ENCODE peak calls at places on chromosomes 7 and 10, in ten cellular contexts. S is HCT116, A is transverse colon, H is sigmoid colon, B is H1, I is spleen, Y is HepG2, O is GM12878, L is HL-60, K is stomach. G is an unnamed sample.

GRCh38 chr7:134246347-134246746 is 70.4 kb downstream of the SLC35B4 start:
- DNase-seq in S (no peak), A (no peak), H (no peak), B (no peak), I (no peak), Y (no peak), O (no peak), L (no peak), K (no peak), G (no peak)

GRCh38 chr10:44051584-44052385 is 333.1 kb downstream of the CXCL12 start:
- DNase-seq in S (no peak), A (no peak), H (no peak), B (no peak), I (no peak), Y (peak; percentile 6), O (no peak), L (no peak), K (no peak), G (no peak)

GRCh38 chr7:131040467-131040932 is 287.2 kb upstream of the MKLN1 start:
- DNase-seq in S (peak; percentile 73), A (peak; percentile 77), H (no peak), B (peak; percentile 62), I (no peak), Y (peak; percentile 57), O (no peak), L (no peak), K (peak; percentile 62), G (no peak)

GRCh38 chr10:62769574-62770242 is 34.8 kb upstream of the ADO start:
- DNase-seq in S (no peak), A (no peak), H (no peak), B (no peak), I (no peak), Y (no peak), O (no peak), L (no peak), K (no peak), G (no peak)

GRCh38 chr7:151597541-151597940 is 77.8 kb upstream of the RHEB start:
- DNase-seq in S (no peak), A (no peak), H (no peak), B (no peak), I (no peak), Y (no peak), O (no peak), L (no peak), K (no peak), G (no peak)

GRCh38 chr7:364536-364935 is 74.6 kb downstream of the FOXL3 start:
- DNase-seq in S (no peak), A (no peak), H (no peak), B (no peak), I (peak; percentile 40), Y (no peak), O (no peak), L (no peak), K (no peak), G (no peak)

GRCh38 chr10:73946253-73947145 is 35.6 kb downstream of the PLAU start:
- DNase-seq in S (no peak), A (no peak), H (peak; percentile 30), B (no peak), I (peak; percentile 6), Y (no peak), O (no peak), L (no peak), K (no peak), G (no peak)

GRCh38 chr10:114017873-114018272 is 25.8 kb upstream of the ADRB1 start:
- DNase-seq in S (no peak), A (no peak), H (no peak), B (no peak), I (no peak), Y (no peak), O (no peak), L (no peak), K (no peak), G (no peak)

GRCh38 chr7:41629711-41630111 is 73.2 kb downstream of the INHBA start:
- DNase-seq in S (no peak), A (no peak), H (no peak), B (no peak), I (no peak), Y (no peak), O (no peak), L (no peak), K (no peak), G (no peak)

GRCh38 chr7:78207262-78207661 is 408.7 kb downstream of the PHTF2 start:
- DNase-seq in S (no peak), A (no peak), H (no peak), B (no peak), I (no peak), Y (no peak), O (no peak), L (no peak), K (no peak), G (no peak)

DNA sequence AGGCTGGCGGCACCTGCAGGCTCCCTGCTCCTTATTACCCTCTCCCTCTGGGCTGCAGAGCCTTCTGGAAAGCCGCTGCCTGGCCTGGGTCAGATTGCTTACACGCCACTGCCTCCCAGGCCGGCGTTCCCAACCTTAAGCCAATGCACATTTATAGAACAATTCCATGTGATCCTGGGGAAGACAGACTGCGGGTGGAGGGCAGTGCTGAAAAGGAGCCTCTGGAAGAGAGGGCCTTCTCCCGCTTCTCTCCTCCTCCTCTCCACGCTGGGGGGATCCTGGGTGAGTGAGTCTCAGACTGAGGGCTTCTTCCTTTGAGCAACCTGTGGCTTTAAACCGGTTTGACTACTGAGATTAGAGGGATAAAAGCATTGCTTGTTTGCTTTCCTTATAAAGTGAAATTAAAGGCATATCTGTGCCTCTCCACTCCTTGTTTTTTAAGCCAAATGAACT is 5.5 kb downstream of the TACC2 start:
- DNase-seq in S (no peak), A (peak; percentile 64), H (peak; percentile 92), B (peak; percentile 63), I (no peak), Y (no peak), O (no peak), L (no peak), K (peak; percentile 73), G (no peak)
- TF ChIP-seq POLR2AphosphoS5 in S (no peak), A (no peak), H (peak; percentile 71), B (no peak), I (no peak), Y (no peak), O (no peak), L (no peak), K (peak; percentile 31), G (no peak)

GRCh38 chr7:44935583-44935982 is 43.2 kb downstream of the MYO1G start:
- DNase-seq in S (no peak), A (no peak), H (no peak), B (no peak), I (no peak), Y (no peak), O (no peak), L (peak; percentile 66), K (no peak), G (no peak)
- H3K4me3 ChIP-seq in S (no peak overlapping the region), A (no peak overlapping the region), H (no peak overlapping the region), B (no peak overlapping the region), I (no peak overlapping the region), Y (no peak overlapping the region), O (no peak overlapping the region), L (no peak overlapping the region), K (no peak overlapping the region), G (no peak overlapping the region)

DNA sequence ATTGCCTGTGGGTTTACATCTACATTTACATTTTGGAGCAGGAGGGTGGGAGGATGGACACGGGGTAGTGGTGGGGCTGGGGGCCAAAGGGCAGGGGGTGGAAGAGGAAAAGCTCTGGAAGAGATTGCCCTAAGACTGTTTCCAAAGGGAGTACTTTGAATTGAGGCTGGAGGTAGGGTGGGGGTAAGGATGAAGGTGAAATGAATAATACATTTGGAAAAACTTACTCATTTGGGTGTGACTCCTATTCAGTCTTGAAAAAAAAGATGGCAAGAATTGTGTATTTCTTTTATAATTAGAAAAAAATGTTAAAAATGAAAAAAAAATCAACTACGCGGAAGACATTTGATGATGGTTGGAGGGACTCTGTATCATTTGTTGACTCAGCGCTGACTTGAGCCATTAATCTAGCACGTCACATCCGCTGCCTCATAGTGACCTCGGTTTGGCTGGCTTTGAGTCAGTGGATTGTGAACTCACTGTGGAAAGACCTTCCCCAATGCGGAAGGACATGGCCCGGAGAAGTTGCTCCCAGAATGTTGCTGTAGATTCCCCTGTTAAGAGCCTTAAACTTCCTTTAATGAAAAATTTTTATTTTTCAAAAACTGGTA is 2.8 kb downstream of the FAM180A start:
- DNase-seq in S (peak; percentile 93), A (peak; percentile 34), H (peak; percentile 90), B (no peak), I (no peak), Y (no peak), O (no peak), L (no peak), K (no peak), G (no peak)
- TF ChIP-seq POLR2AphosphoS5 in S (peak; percentile 84), A (peak; percentile 31), H (peak; percentile 18), B (no peak), I (no peak), Y (no peak), O (no peak), L (no peak), K (peak; percentile 47), G (no peak)

GRCh38 chr10:58254644-58255043 is 13.1 kb downstream of the IPMK start:
- DNase-seq in S (no peak), A (no peak), H (no peak), B (no peak), I (no peak), Y (no peak), O (no peak), L (no peak), K (no peak), G (no peak)

GRCh38 chr10:58264780-58265179 is 2.9 kb downstream of the IPMK start:
- DNase-seq in S (no peak), A (no peak), H (no peak), B (no peak), I (no peak), Y (no peak), O (no peak), L (no peak), K (no peak), G (no peak)

GRCh38 chr10:58260334-58260733 is 7.4 kb downstream of the IPMK start:
- DNase-seq in S (no peak), A (no peak), H (no peak), B (no peak), I (no peak), Y (no peak), O (no peak), L (no peak), K (no peak), G (no peak)

GRCh38 chr10:58253184-58253583 is 14.5 kb downstream of the IPMK start:
- DNase-seq in S (no peak), A (no peak), H (no peak), B (no peak), I (no peak), Y (no peak), O (no peak), L (no peak), K (no peak), G (no peak)

DNA sequence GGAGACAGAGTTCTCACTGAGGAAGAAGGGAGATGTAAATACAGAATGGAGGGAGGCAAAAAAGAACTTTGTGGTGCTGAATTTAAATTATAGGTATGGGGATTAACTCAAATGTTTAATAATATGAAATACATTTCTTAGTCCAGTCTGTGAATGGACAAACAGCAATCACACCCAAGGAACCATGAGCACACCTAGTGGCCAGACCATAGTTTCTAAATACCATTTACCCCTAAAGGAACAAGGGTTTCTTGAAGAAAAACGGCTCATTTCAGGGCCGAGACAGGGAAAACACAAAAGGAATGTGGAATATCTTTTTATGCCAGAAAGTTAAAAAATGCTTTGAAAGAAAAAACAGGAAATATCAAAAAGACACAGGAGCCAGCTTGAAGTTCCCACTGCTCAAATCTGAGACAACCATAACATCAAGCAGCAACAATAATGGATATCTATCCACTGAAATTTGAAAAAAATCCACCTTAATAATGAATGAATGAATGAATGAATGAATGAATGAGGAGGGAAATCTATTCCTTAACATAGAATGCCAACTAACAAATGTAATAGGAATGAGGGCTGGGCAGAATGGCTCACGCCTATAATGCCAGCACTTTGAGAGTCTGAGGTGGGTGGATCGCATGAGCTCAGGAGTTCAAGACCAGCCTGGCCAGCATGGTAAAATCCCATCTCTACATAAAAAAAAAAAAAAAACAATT is 8.6 kb downstream of the IPMK start:
- DNase-seq in S (no peak), A (no peak), H (no peak), B (no peak), I (no peak), Y (no peak), O (no peak), L (no peak), K (no peak), G (no peak)
- H3K4me3 ChIP-seq in S (no peak overlapping the region), A (no peak overlapping the region), H (no peak overlapping the region), B (no peak overlapping the region), I (no peak overlapping the region), Y (no peak overlapping the region), O (no peak overlapping the region), L (no peak overlapping the region), K (no peak overlapping the region), G (no peak overlapping the region)